ENCODE peak calls at places on chromosome 17, in nine cellular contexts. E, J, D, B, Q, A, Z, G and R are unnamed samples.

GRCh38 chr17:56891751-56892150 is 22.1 kb downstream of the TRIM25 start:
- DNase-seq in E (no peak), J (peak), D (no peak), B (peak), Q (no peak), A (no peak), Z (no peak), G (no peak), R (no peak)

GRCh38 chr17:43530303-43531081 is 15.6 kb downstream of the ETV4 start:
- DNase-seq in E (peak), J (no peak), D (peak), B (peak), Q (no peak), A (peak), Z (no peak), G (peak), R (no peak)

GRCh38 chr17:50956750-50957523 is 90.8 kb upstream of the TOB1 start:
- DNase-seq in E (peak), J (peak), D (no peak), B (peak), Q (no peak), A (peak), Z (no peak), G (peak), R (peak)

GRCh38 chr17:31369266-31369665 is 22.2 kb upstream of the RAB11FIP4 start:
- DNase-seq in E (no peak), J (no peak), D (no peak), B (no peak), Q (no peak), A (no peak), Z (no peak), G (no peak), R (no peak)

GRCh38 chr17:78337244-78338109 is 22.4 kb downstream of the SOCS3 start:
- DNase-seq in E (peak), J (peak), D (peak), B (no peak), Q (no peak), A (peak), Z (no peak), G (no peak), R (peak)

GRCh38 chr17:13160281-13160680 is 142.5 kb upstream of the ELAC2 start:
- DNase-seq in E (no peak), J (no peak), D (no peak), B (no peak), Q (no peak), A (no peak), Z (no peak), G (no peak), R (no peak)

GRCh38 chr17:72502111-72502939 is 381.5 kb downstream of the SOX9 start:
- DNase-seq in E (no peak), J (no peak), D (no peak), B (no peak), Q (no peak), A (no peak), Z (no peak), G (no peak), R (peak)

GRCh38 chr17:54919456-54919855 is 18.8 kb downstream of the TOM1L1 start:
- DNase-seq in E (no peak), J (no peak), D (no peak), B (no peak), Q (no peak), A (no peak), Z (no peak), G (no peak), R (no peak)

GRCh38 chr17:40281663-40282062 is 6.0 kb upstream of the CDC6 start:
- DNase-seq in E (no peak), J (peak), D (no peak), B (no peak), Q (no peak), A (no peak), Z (no peak), G (no peak), R (no peak)

GRCh38 chr17:69357701-69358100 is 30.8 kb upstream of the ABCA5 start:
- DNase-seq in E (peak), J (no peak), D (no peak), B (no peak), Q (no peak), A (no peak), Z (no peak), G (no peak), R (peak)

GRCh38 chr17:47066841-47067682 is 88.0 kb upstream of the RPRML start:
- DNase-seq in E (peak), J (peak), D (peak), B (peak), Q (peak), A (peak), Z (peak), G (peak), R (peak)
- TF ChIP-seq CTCF in E (no peak), J (peak), D (no peak), B (peak), Q (peak), A (peak), Z (no peak), G (peak), R (no peak)

GRCh38 chr17:9228408-9229159 is 207.3 kb downstream of the NTN1 start:
- DNase-seq in E (peak), J (no peak), D (no peak), B (no peak), Q (no peak), A (peak), Z (no peak), G (no peak), R (peak)
- TF ChIP-seq CTCF in E (no peak), J (no peak), D (no peak), B (no peak), Q (peak), A (no peak), Z (no peak), G (no peak), R (no peak)

GRCh38 chr17:65219707-65220106 is 82.5 kb downstream of the RGS9 start:
- DNase-seq in E (no peak), J (no peak), D (no peak), B (no peak), Q (no peak), A (no peak), Z (no peak), G (no peak), R (no peak)

GRCh38 chr17:65222216-65222738 is 85.1 kb downstream of the RGS9 start:
- DNase-seq in E (peak), J (no peak), D (no peak), B (no peak), Q (no peak), A (peak), Z (no peak), G (no peak), R (no peak)

GRCh38 chr17:65218261-65218660 is 81.1 kb downstream of the RGS9 start:
- DNase-seq in E (no peak), J (no peak), D (no peak), B (no peak), Q (no peak), A (no peak), Z (no peak), G (no peak), R (no peak)

GRCh38 chr17:65220732-65221131 is 83.6 kb downstream of the RGS9 start:
- DNase-seq in E (peak), J (no peak), D (no peak), B (no peak), Q (no peak), A (peak), Z (no peak), G (no peak), R (no peak)

DNA sequence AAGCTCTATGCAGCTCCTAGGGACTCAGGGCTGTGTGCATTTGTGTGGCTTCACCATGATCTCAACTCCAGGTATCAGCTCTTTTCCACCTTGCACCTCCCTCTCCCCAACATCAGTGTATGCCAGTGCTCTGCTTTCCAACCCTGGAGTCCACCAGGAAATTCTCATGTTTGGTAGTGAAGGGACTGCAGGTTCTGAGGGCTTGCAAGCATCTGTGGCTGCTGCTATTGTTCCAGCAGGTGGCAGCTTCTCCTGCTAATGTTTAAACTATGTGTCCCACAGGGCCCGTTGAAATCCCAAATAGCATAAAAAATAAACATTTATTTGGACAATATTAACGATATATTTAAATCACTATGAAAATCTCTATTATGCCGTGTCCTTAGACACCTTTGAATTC is 82.0 kb downstream of the RGS9 start:
- DNase-seq in E (no peak), J (no peak), D (no peak), B (no peak), Q (no peak), A (no peak), Z (no peak), G (no peak), R (no peak)
- TF ChIP-seq CTCF in E (peak), J (no peak), D (no peak), B (peak), Q (peak), A (peak), Z (no peak), G (no peak), R (no peak)

GRCh38 chr17:1908699-1909309 is 79.0 kb downstream of the RPA1 start:
- DNase-seq in E (peak), J (peak), D (peak), B (peak), Q (peak), A (peak), Z (no peak), G (peak), R (peak)

GRCh38 chr17:1907216-1907631 is 77.4 kb downstream of the RPA1 start:
- DNase-seq in E (no peak), J (no peak), D (peak), B (no peak), Q (no peak), A (no peak), Z (no peak), G (no peak), R (no peak)

GRCh38 chr17:1907818-1908698 is 78.3 kb downstream of the RPA1 start:
- DNase-seq in E (no peak), J (no peak), D (peak), B (no peak), Q (no peak), A (no peak), Z (no peak), G (no peak), R (no peak)

GRCh38 chr17:1912146-1912545 is 82.3 kb downstream of the RPA1 start:
- DNase-seq in E (no peak), J (no peak), D (peak), B (no peak), Q (no peak), A (no peak), Z (no peak), G (no peak), R (no peak)

GRCh38 chr17:1909985-1910384 is 80.2 kb downstream of the RPA1 start:
- DNase-seq in E (no peak), J (no peak), D (no peak), B (no peak), Q (no peak), A (no peak), Z (no peak), G (no peak), R (no peak)
- TF ChIP-seq CTCF in E (no peak), J (no peak), D (no peak), B (no peak), Q (no peak), A (no peak), Z (no peak), G (no peak), R (no peak)

GRCh38 chr17:49498037-49498615 is 3.0 kb downstream of the NGFR start:
- DNase-seq in E (no peak), J (no peak), D (no peak), B (no peak), Q (no peak), A (no peak), Z (no peak), G (no peak), R (no peak)
- TF ChIP-seq CTCF in E (peak), J (no peak), D (no peak), B (no peak), Q (no peak), A (no peak), Z (no peak), G (no peak), R (no peak)

DNA sequence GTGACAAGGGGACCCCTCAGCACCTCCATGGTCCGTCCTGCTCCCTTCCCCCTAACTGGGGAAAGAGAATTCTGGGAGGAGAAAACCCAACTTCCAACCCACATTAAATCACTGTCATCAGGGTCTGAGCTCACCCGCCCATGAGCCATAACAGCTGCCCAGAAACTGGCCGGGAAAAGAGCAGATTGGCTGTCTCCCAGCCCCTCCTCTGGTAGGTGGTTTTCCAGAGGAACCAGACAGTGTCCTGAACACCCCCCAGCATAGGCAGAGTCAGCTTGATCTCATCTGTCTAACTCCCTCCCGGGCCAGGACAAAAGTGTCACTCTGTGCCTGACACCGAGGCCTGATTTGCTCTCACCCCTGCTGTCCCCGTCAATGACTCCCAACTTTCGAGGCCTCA is 197.0 kb downstream of the AXIN2 start:
- DNase-seq in E (no peak), J (no peak), D (no peak), B (no peak), Q (no peak), A (no peak), Z (no peak), G (no peak), R (no peak)
- TF ChIP-seq CTCF in E (no peak), J (no peak), D (no peak), B (no peak), Q (no peak), A (no peak), Z (no peak), G (no peak), R (no peak)

GRCh38 chr17:64535357-64535756 is 28.6 kb downstream of the CEP95 start:
- DNase-seq in E (no peak), J (no peak), D (no peak), B (no peak), Q (no peak), A (no peak), Z (no peak), G (no peak), R (no peak)

GRCh38 chr17:64531955-64532371 is 25.2 kb downstream of the CEP95 start:
- DNase-seq in E (no peak), J (no peak), D (no peak), B (no peak), Q (peak), A (no peak), Z (no peak), G (no peak), R (no peak)

GRCh38 chr17:64532409-64532808 is 25.6 kb downstream of the CEP95 start:
- DNase-seq in E (no peak), J (no peak), D (no peak), B (no peak), Q (no peak), A (no peak), Z (no peak), G (no peak), R (no peak)

GRCh38 chr17:64533784-64534183 is 27.0 kb downstream of the CEP95 start:
- DNase-seq in E (no peak), J (no peak), D (no peak), B (no peak), Q (no peak), A (no peak), Z (no peak), G (no peak), R (no peak)

GRCh38 chr17:64534187-64534586 is 27.4 kb downstream of the CEP95 start:
- DNase-seq in E (no peak), J (no peak), D (no peak), B (no peak), Q (no peak), A (no peak), Z (no peak), G (no peak), R (peak)
- TF ChIP-seq CTCF in E (no peak), J (no peak), D (no peak), B (peak), Q (peak), A (peak), Z (no peak), G (no peak), R (no peak)